ENCODE peak calls at places on chromosomes 5 and 9, in nine cellular contexts. O is colonic mucosa; J is frontal cortex; C is activated CD4-positive, alpha-beta T cell treated with anti-CD3 and anti-CD28 coated beads for 36 hours; Q is AG10803; I is transverse colon; B is A549; U is CMK; P is CD8-positive, alpha-beta memory T cell. W is an unnamed sample.

GRCh38 chr5:946720-947625 is 54.3 kb downstream of the TRIP13 start:
- DNase-seq in O (no peak), J (no peak), C (no peak), Q (no peak), I (no peak), B (no peak), U (no peak), P (no peak), W (no peak)

GRCh38 chr9:130054820-130055219 is 1.1 kb downstream of the GPR107 start:
- DNase-seq in O (no peak), J (no peak), C (no peak), Q (no peak), I (no peak), B (no peak), U (no peak), P (no peak), W (no peak)

GRCh38 chr9:14307989-14308750 is 5.8 kb downstream of the NFIB start:
- DNase-seq in O (no peak), J (no peak), C (no peak), Q (no peak), I (no peak), B (no peak), U (no peak), P (no peak), W (peak; percentile 46)

GRCh38 chr9:106286249-106286648 is 576.7 kb upstream of the ZNF462 start:
- DNase-seq in O (no peak), J (peak; percentile 27), C (no peak), Q (peak; percentile 25), I (no peak), B (peak; percentile 11), U (peak; percentile 24), P (no peak), W (no peak)

GRCh38 chr9:69168709-69169217 is 5.3 kb upstream of the TJP2 start:
- DNase-seq in O (peak; percentile 64), J (no peak), C (peak; percentile 87), Q (peak; percentile 51), I (peak; percentile 58), B (no peak), U (no peak), P (no peak), W (no peak)

GRCh38 chr5:137497396-137498290 is 1.5 kb downstream of the SPOCK1 start:
- DNase-seq in O (no peak), J (peak; percentile 58), C (no peak), Q (no peak), I (no peak), B (peak; percentile 35), U (no peak), P (no peak), W (no peak)

GRCh38 chr5:178430187-178431062 is 159.8 kb downstream of the COL23A1 start:
- DNase-seq in O (no peak), J (no peak), C (no peak), Q (no peak), I (no peak), B (no peak), U (no peak), P (no peak), W (no peak)

GRCh38 chr5:145825751-145826180 is 9.4 kb downstream of the PRELID2 start:
- DNase-seq in O (no peak), J (no peak), C (no peak), Q (peak; percentile 58), I (no peak), B (peak; percentile 63), U (no peak), P (no peak), W (no peak)

GRCh38 chr5:159735749-159736660 is 180.3 kb upstream of the ADRA1B start:
- DNase-seq in O (no peak), J (no peak), C (no peak), Q (no peak), I (no peak), B (no peak), U (no peak), P (no peak), W (no peak)

GRCh38 chr5:149697001-149697400 is 33.1 kb upstream of the PPARGC1B start:
- DNase-seq in O (no peak), J (no peak), C (no peak), Q (peak; percentile 6), I (no peak), B (no peak), U (no peak), P (no peak), W (no peak)

GRCh38 chr9:130884111-130884531 is 12.5 kb downstream of the QRFP start:
- DNase-seq in O (no peak), J (no peak), C (no peak), Q (no peak), I (no peak), B (no peak), U (no peak), P (no peak), W (no peak)

GRCh38 chr5:16265141-16265540 is 85.5 kb upstream of the MARCHF11 start:
- DNase-seq in O (no peak), J (no peak), C (no peak), Q (peak; percentile 21), I (no peak), B (no peak), U (no peak), P (no peak), W (no peak)

GRCh38 chr9:89756891-89757537 is 152.2 kb downstream of the GADD45G start:
- DNase-seq in O (no peak), J (no peak), C (no peak), Q (no peak), I (no peak), B (no peak), U (no peak), P (no peak), W (peak; percentile 88)

GRCh38 chr9:126052791-126053190 is 273.8 kb upstream of the MVB12B start:
- DNase-seq in O (no peak), J (no peak), C (no peak), Q (no peak), I (no peak), B (no peak), U (no peak), P (no peak), W (no peak)

GRCh38 chr5:150346592-150346991 is 10.9 kb upstream of the TCOF1 start:
- DNase-seq in O (no peak), J (no peak), C (no peak), Q (no peak), I (no peak), B (no peak), U (no peak), P (no peak), W (no peak)

GRCh38 chr5:149731617-149732400 is 1.7 kb downstream of the PPARGC1B start:
- DNase-seq in O (peak; percentile 96), J (peak; percentile 70), C (peak; percentile 90), Q (peak; percentile 34), I (peak; percentile 91), B (peak; percentile 81), U (no peak), P (peak; percentile 70), W (peak; percentile 85)

GRCh38 chr9:28264368-28264767 is 691.1 kb upstream of the C9orf72 start:
- DNase-seq in O (no peak), J (no peak), C (no peak), Q (peak; percentile 0), I (no peak), B (no peak), U (no peak), P (no peak), W (no peak)

GRCh38 chr9:121728916-121729315 is 77.5 kb downstream of the DAB2IP start:
- DNase-seq in O (no peak), J (no peak), C (no peak), Q (no peak), I (no peak), B (no peak), U (no peak), P (no peak), W (no peak)

GRCh38 chr9:15329539-15330109 is 22.6 kb upstream of the TTC39B start:
- DNase-seq in O (no peak), J (no peak), C (no peak), Q (no peak), I (no peak), B (no peak), U (no peak), P (no peak), W (no peak)

GRCh38 chr5:2192496-2192895 is 309.8 kb upstream of the IRX4 start:
- DNase-seq in O (no peak), J (no peak), C (no peak), Q (no peak), I (no peak), B (no peak), U (no peak), P (no peak), W (peak; percentile 23)

GRCh38 chr5:87400305-87400899 is 12.3 kb downstream of the CCNH start:
- DNase-seq in O (no peak), J (no peak), C (no peak), Q (peak; percentile 45), I (no peak), B (peak; percentile 48), U (no peak), P (peak; percentile 45), W (no peak)

GRCh38 chr5:56987171-56987570 is 35.2 kb upstream of the MIER3 start:
- DNase-seq in O (no peak), J (no peak), C (no peak), Q (no peak), I (no peak), B (no peak), U (no peak), P (no peak), W (no peak)

GRCh38 chr9:126510564-126510963 is 103.2 kb upstream of the LMX1B start:
- DNase-seq in O (no peak), J (no peak), C (no peak), Q (no peak), I (no peak), B (no peak), U (no peak), P (no peak), W (no peak)

GRCh38 chr9:82490019-82490499 is 501.5 kb downstream of the SPATA31D1 start:
- DNase-seq in O (no peak), J (no peak), C (no peak), Q (peak; percentile 84), I (no peak), B (no peak), U (no peak), P (no peak), W (no peak)

GRCh38 chr5:132821791-132822190 is 8.7 kb downstream of the SHROOM1 start:
- DNase-seq in O (no peak), J (peak; percentile 78), C (no peak), Q (peak; percentile 50), I (no peak), B (no peak), U (no peak), P (no peak), W (no peak)

GRCh38 chr5:22591461-22591860 is 261.7 kb downstream of the CDH12 start:
- DNase-seq in O (no peak), J (no peak), C (no peak), Q (no peak), I (no peak), B (no peak), U (no peak), P (no peak), W (no peak)

W was measured in stomach.